ENCODE peak calls at places on chromosomes 5 and 9, in five cellular contexts. H is H1, D is H9, F is IMR-90, L is mesenchymal stem cell. B is an unnamed sample.

GRCh38 chr5:109718216-109718615 is 28.5 kb downstream of the MAN2A1 start:
- DNase-seq in F (no peak), D (no peak), H (no peak), L (no peak), B (no peak)

GRCh38 chr9:97072285-97072770 is 33.4 kb upstream of the CTSV start:
- DNase-seq in D (no peak), L (no peak), F (no peak), H (no peak), B (no peak)

GRCh38 chr5:35230043-35230611 is at the start of gene PRLR:
- DNase-seq in H (no peak), D (peak), F (peak), L (peak), B (no peak)

GRCh38 chr9:123922911-123923310 is 7.0 kb downstream of the DENND1A start:
- DNase-seq in H (no peak), F (no peak), D (no peak), L (no peak), B (no peak)

GRCh38 chr9:7561527-7561926 is 238.1 kb downstream of the DMAC1 start:
- DNase-seq in L (no peak), H (no peak), F (no peak), D (no peak), B (no peak)

GRCh38 chr5:66680227-66680626 is 84.0 kb downstream of the MAST4 start:
- DNase-seq in H (no peak), F (no peak), L (no peak), D (no peak), B (peak)

GRCh38 chr9:88741335-88741734 is 206.4 kb downstream of the NXNL2 start:
- DNase-seq in H (no peak), D (no peak), L (no peak), F (no peak), B (no peak)

GRCh38 chr5:158634713-158635112 is 465.0 kb downstream of the EBF1 start:
- DNase-seq in L (no peak), D (no peak), H (no peak), F (no peak), B (no peak)

GRCh38 chr5:113243349-113243664 is 191.5 kb downstream of the TSSK1B start:
- DNase-seq in H (no peak), L (no peak), F (no peak), D (no peak), B (no peak)

GRCh38 chr5:143775258-143775657 is 36.7 kb upstream of the HMHB1 start:
- DNase-seq in F (peak), L (peak), H (no peak), D (no peak), B (no peak)

GRCh38 chr5:80761176-80761575 is 106.4 kb upstream of the DHFR start:
- DNase-seq in D (peak), L (no peak), H (no peak), F (no peak), B (no peak)

GRCh38 chr5:149298163-149298562 is 26.5 kb downstream of the AFAP1L1 start:
- DNase-seq in D (no peak), L (no peak), H (no peak), F (no peak), B (no peak)

GRCh38 chr5:23208959-23209431 is 298.4 kb upstream of the PRDM9 start:
- DNase-seq in H (peak), D (peak), L (peak), F (peak), B (peak)

GRCh38 chr9:119020284-119020683 is 349.0 kb downstream of the BRINP1 start:
- DNase-seq in H (no peak), F (no peak), D (no peak), L (no peak), B (no peak)

GRCh38 chr9:90870646-90871326 is 69.2 kb downstream of the SYK start:
- DNase-seq in D (no peak), H (no peak), L (peak), F (peak), B (peak)

GRCh38 chr9:121839726-121840500 is 188.5 kb downstream of the DAB2IP start:
- DNase-seq in F (no peak), D (no peak), H (no peak), L (no peak), B (no peak)

GRCh38 chr5:179323026-179323571 is 22.2 kb downstream of the ADAMTS2 start:
- DNase-seq in L (no peak), F (no peak), H (no peak), D (no peak), B (no peak)

GRCh38 chr5:141838326-141839014 is 39.7 kb downstream of the PCDH1 start:
- DNase-seq in D (peak), F (no peak), H (no peak), L (no peak), B (no peak)

GRCh38 chr5:82885657-82886389 is 191.4 kb downstream of the TMEM167A start:
- DNase-seq in D (no peak), L (peak), H (no peak), F (peak), B (no peak)

GRCh38 chr9:78280982-78281668 is 15.8 kb upstream of the PSAT1 start:
- DNase-seq in H (no peak), L (peak), D (no peak), F (peak), B (no peak)

GRCh38 chr5:138965631-138966030 is 90.5 kb upstream of the LRRTM2 start:
- DNase-seq in H (no peak), D (no peak), F (no peak), L (no peak), B (no peak)

GRCh38 chr5:105670586-105670985 is 2000.2 kb downstream of the EFNA5 start:
- DNase-seq in D (no peak), L (no peak), F (no peak), H (no peak), B (no peak)

GRCh38 chr9:104256031-104256709 is 162.1 kb downstream of the SMC2 start:
- DNase-seq in F (no peak), L (no peak), D (no peak), H (no peak), B (no peak)

GRCh38 chr5:84487963-84488362 is 103.3 kb upstream of the EDIL3 start:
- DNase-seq in H (no peak), L (peak), F (peak), D (no peak), B (no peak)

GRCh38 chr9:81292056-81292805 is 397.1 kb downstream of the TLE1 start:
- DNase-seq in D (peak), L (no peak), H (no peak), F (no peak), B (no peak)

GRCh38 chr5:40675396-40676133 is 4.2 kb upstream of the PTGER4 start:
- DNase-seq in F (no peak), D (no peak), L (no peak), H (no peak), B (no peak)

GRCh38 chr5:137218896-137219295 is 280.2 kb downstream of the SPOCK1 start:
- DNase-seq in H (no peak), L (no peak), D (no peak), F (no peak), B (no peak)

GRCh38 chr5:19401032-19401431 is 587.0 kb downstream of the CDH18 start:
- DNase-seq in F (no peak), D (no peak), L (no peak), H (no peak), B (no peak)

GRCh38 chr5:128105203-128105602 is 21.6 kb downstream of the SLC12A2 start:
- DNase-seq in D (no peak), L (no peak), H (no peak), F (no peak), B (no peak)

GRCh38 chr5:79200573-79201183 is 35.3 kb upstream of the JMY start:
- DNase-seq in F (peak), H (no peak), D (no peak), L (peak), B (no peak)

GRCh38 chr5:180868960-180869359 is 7.9 kb upstream of the ZFP62 start:
- DNase-seq in D (peak), L (peak), H (no peak), F (peak), B (peak)

GRCh38 chr9:20339611-20340010 is 282.7 kb downstream of the MLLT3 start:
- DNase-seq in L (no peak), F (no peak), D (no peak), H (no peak), B (no peak)

GRCh38 chr9:33131505-33132248 is 35.5 kb downstream of the B4GALT1 start:
- DNase-seq in D (no peak), L (no peak), F (no peak), H (no peak), B (no peak)

GRCh38 chr9:136133959-136134484 is 15.3 kb upstream of the TMEM250 start:
- DNase-seq in H (no peak), L (no peak), D (no peak), F (no peak), B (no peak)

DNA sequence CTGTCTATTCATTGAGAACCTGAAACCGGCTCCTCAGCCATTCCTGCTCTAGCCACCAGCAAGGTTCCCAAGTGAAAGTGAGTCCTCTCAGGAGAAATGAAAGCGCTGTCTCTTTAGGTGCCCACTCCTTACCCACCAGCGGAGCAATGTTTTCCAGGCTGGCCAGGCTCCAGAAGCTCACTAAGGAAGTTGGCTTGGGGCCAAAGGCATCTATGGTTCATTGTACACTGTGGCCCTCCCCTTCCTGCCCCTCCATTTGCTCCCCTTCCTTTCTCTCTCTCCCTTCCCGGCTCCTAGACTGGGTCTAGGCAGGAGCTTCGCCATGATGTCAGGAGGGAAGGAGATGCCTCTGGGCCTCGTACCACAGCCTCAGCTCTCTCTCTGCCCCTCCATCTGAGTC is 1.1 kb upstream of the GABRP start:
- DNase-seq in D (no peak), F (no peak), H (no peak), L (no peak), B (no peak)
- H2BK5ac ChIP-seq in D (no peak), F (no peak), H (peak), L (no peak), B (no peak)

GRCh38 chr5:92391-93220 is 638 bp downstream of the PLEKHG4B start:
- DNase-seq in H (no peak), F (no peak), L (no peak), D (no peak), B (no peak)

GRCh38 chr5:93221-93980 is 1.4 kb downstream of the PLEKHG4B start:
- DNase-seq in F (no peak), H (no peak), D (no peak), L (no peak), B (no peak)

GRCh38 chr5:90590-91547 is 1.1 kb upstream of the PLEKHG4B start:
- DNase-seq in F (no peak), L (no peak), D (peak), H (no peak), B (no peak)

GRCh38 chr5:89337-90286 is 2.4 kb upstream of the PLEKHG4B start:
- DNase-seq in H (no peak), D (no peak), L (no peak), F (no peak), B (no peak)

GRCh38 chr5:91556-92263 is at the start of gene PLEKHG4B:
- DNase-seq in F (no peak), D (peak), L (no peak), H (peak), B (peak)
- H3K14ac ChIP-seq in F (no peak), D (peak), L (no peak), H (no peak), B (peak)

GRCh38 chr5:116709082-116709481 is 134.5 kb upstream of the SEMA6A start:
- DNase-seq in L (no peak), F (no peak), H (no peak), D (no peak), B (no peak)
- H2BK5ac ChIP-seq in L (no peak), F (no peak), H (no peak), D (no peak), B (no peak)

DNA sequence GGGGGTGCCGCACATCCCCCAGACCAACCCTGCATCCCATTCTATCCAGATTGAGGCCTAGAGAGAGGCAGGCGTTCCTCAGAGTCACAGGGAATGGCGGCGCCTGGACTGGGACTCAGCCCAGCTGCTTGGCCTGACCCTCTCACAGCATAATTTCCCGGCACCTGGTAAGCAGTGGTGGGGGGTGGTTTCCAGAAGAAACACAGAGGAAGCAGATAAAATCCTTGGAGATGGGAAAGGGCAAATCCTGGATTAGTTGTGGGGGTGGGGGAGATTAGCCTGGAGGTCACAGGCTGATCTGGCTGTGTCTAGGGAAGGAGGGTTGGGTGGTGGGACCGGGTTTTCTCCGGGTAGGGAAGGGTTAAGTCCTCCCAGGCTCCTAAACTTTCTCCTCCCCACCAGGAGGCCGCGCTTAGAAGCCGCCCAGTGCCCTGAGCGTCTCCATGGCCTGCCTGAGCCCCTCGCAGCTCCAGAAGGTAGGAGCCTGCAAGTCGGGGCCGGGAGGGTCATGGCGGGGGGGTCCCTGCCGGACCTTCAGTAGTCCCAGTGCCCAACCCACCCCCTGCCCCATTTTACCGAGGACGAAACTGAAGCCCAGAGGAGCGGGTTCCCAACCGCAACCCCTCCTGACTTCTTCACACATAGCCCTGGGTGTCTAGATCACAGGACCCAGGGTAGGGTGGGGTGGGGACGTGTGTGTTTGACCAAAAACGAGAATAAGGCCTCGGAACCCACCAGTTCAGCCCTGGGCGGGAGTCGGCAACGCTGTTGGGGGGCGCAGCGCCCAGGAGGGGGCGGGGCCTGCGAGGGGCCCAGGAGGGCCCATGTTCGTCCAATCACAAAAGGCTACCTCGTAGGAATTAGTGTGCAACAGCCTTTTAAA is 1.3 kb downstream of the PHYHD1 start:
- DNase-seq in L (peak), H (peak), D (peak), F (peak), B (peak)
- H3K14ac ChIP-seq in L (no peak), H (no peak), D (peak), F (peak), B (peak)

GRCh38 chr9:38484076-38484637 is 59.9 kb upstream of the IGFBPL1 start:
- DNase-seq in D (no peak), F (no peak), H (no peak), L (no peak), B (no peak)

GRCh38 chr9:38486837-38487236 is 62.6 kb upstream of the IGFBPL1 start:
- DNase-seq in D (peak), F (no peak), L (no peak), H (no peak), B (no peak)

GRCh38 chr9:38486056-38486455 is 61.8 kb upstream of the IGFBPL1 start:
- DNase-seq in L (peak), D (no peak), F (no peak), H (no peak), B (no peak)

GRCh38 chr9:38489057-38489456 is 64.8 kb upstream of the IGFBPL1 start:
- DNase-seq in F (no peak), L (no peak), D (no peak), H (no peak), B (no peak)

GRCh38 chr9:38488156-38488698 is 64.0 kb upstream of the IGFBPL1 start:
- DNase-seq in L (no peak), F (no peak), H (no peak), D (no peak), B (no peak)
- H2BK5ac ChIP-seq in L (no peak), F (no peak), H (no peak), D (no peak), B (peak)

DNA sequence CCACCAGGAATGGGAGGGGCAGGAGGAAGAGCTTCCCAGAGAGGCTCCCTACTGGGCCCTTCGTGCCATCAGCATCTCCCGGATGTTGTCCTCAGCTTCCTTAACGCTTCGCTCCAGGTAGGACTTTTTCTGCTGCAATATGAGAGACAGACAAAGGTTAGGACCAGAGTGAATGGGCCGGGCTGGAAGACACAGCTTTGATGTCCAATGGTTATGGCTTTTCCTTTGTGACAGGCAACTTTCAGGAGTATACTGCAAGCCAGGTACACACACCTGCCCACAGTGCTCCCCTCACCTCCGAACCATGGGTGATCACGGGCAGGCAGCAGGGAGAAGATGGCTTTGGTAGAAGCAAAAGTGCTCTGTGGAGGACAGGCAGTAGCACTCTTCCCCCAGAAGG is 57.0 kb downstream of the PFDN1 start:
- DNase-seq in L (no peak), F (no peak), H (no peak), D (no peak), B (no peak)
- H3K14ac ChIP-seq in L (no peak), F (peak), H (no peak), D (no peak), B (no peak)

DNA sequence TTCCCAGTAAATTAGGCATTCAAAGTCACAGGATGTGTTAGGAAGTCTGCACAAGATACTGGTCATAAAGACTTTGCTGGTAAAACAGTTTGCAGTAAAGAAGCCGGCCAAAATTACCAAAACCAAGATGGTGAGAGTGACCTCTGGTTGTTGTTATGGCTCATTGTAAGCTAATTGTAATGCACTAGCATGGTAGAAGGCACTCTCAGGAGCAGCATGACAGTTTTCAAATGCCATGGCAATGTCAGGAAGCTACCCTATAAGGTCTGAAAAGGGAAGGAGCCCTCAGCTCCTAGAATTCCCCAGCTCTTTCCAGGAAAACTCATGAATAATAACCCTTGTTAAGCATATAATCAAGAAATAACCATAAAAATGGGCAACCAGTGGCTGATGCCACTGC is 64.3 kb upstream of the TNC start:
- DNase-seq in F (no peak), L (no peak), H (no peak), D (peak), B (no peak)
- H2BK5ac ChIP-seq in F (no peak), L (no peak), H (peak), D (no peak), B (no peak)

GRCh38 chr9:129467739-129468666 is 152.9 kb downstream of the C9orf50 start:
- DNase-seq in H (no peak), L (no peak), F (no peak), D (no peak), B (no peak)

GRCh38 chr9:129469188-129469987 is 151.5 kb downstream of the C9orf50 start:
- DNase-seq in D (peak), L (no peak), F (no peak), H (no peak), B (peak)

GRCh38 chr9:129464972-129465833 is 155.7 kb downstream of the C9orf50 start:
- DNase-seq in L (peak), H (no peak), D (no peak), F (peak), B (no peak)

GRCh38 chr9:129465834-129466535 is 154.9 kb downstream of the C9orf50 start:
- DNase-seq in F (no peak), L (no peak), H (no peak), D (no peak), B (no peak)

GRCh38 chr9:129467004-129467588 is 153.8 kb downstream of the C9orf50 start:
- DNase-seq in F (no peak), D (no peak), L (no peak), H (no peak), B (no peak)
- H3K14ac ChIP-seq in F (no peak), D (no peak), L (no peak), H (no peak), B (no peak)